ENCODE peak calls at places on chromosome 4, in nine cellular contexts. One of them, this sample, is unnamed. For H4K20me1, the result is how much of the 10 kb centered on the place peaks cover.

GRCh38 chr4:183333983-183334382 is 11.8 kb upstream of the CLDN24 start:
- DNase-seq in neural progenitor cell: no peak
- DNase-seq in HCT116: peak
- DNase-seq in PC-3: peak
- DNase-seq in GM23248: no peak
- DNase-seq in GM23338: no peak
- DNase-seq in OCI-LY7: no peak
- DNase-seq in MM.1S: no peak
- DNase-seq in SK-N-SH: no peak
- DNase-seq in this sample: peak

GRCh38 chr4:41359069-41359769 is 102.5 kb downstream of the UCHL1 start:
- DNase-seq in GM23248: no peak
- DNase-seq in OCI-LY7: no peak
- DNase-seq in MM.1S: no peak
- DNase-seq in PC-3: no peak
- DNase-seq in HCT116: no peak
- DNase-seq in neural progenitor cell: peak
- DNase-seq in GM23338: peak
- DNase-seq in SK-N-SH: peak
- DNase-seq in this sample: no peak

GRCh38 chr4:125316781-125317525 is 2.2 kb downstream of the FAT4 start:
- DNase-seq in HCT116: no peak
- DNase-seq in MM.1S: no peak
- DNase-seq in GM23338: peak
- DNase-seq in PC-3: no peak
- DNase-seq in OCI-LY7: no peak
- DNase-seq in GM23248: peak
- DNase-seq in neural progenitor cell: peak
- DNase-seq in SK-N-SH: peak
- DNase-seq in this sample: peak

GRCh38 chr4:100175853-100176252 is 14.4 kb downstream of the DDIT4L start:
- DNase-seq in GM23248: no peak
- DNase-seq in neural progenitor cell: no peak
- DNase-seq in OCI-LY7: no peak
- DNase-seq in SK-N-SH: no peak
- DNase-seq in HCT116: no peak
- DNase-seq in GM23338: no peak
- DNase-seq in PC-3: no peak
- DNase-seq in MM.1S: no peak
- DNase-seq in this sample: no peak

GRCh38 chr4:162285753-162286152 is 122.0 kb upstream of the FSTL5 start:
- DNase-seq in SK-N-SH: no peak
- DNase-seq in GM23338: no peak
- DNase-seq in HCT116: no peak
- DNase-seq in MM.1S: no peak
- DNase-seq in neural progenitor cell: no peak
- DNase-seq in OCI-LY7: no peak
- DNase-seq in GM23248: no peak
- DNase-seq in PC-3: no peak
- DNase-seq in this sample: no peak

GRCh38 chr4:142452132-142452855 is 393.8 kb downstream of the INPP4B start:
- DNase-seq in PC-3: peak
- DNase-seq in SK-N-SH: no peak
- DNase-seq in GM23338: no peak
- DNase-seq in OCI-LY7: no peak
- DNase-seq in HCT116: no peak
- DNase-seq in GM23248: peak
- DNase-seq in MM.1S: no peak
- DNase-seq in neural progenitor cell: peak
- DNase-seq in this sample: no peak

GRCh38 chr4:89303177-89303576 is 4.4 kb downstream of the GPRIN3 start:
- DNase-seq in MM.1S: peak
- DNase-seq in OCI-LY7: no peak
- DNase-seq in GM23248: no peak
- DNase-seq in PC-3: no peak
- DNase-seq in GM23338: no peak
- DNase-seq in SK-N-SH: no peak
- DNase-seq in neural progenitor cell: no peak
- DNase-seq in HCT116: no peak
- DNase-seq in this sample: no peak

GRCh38 chr4:90127706-90128345 is 632 bp downstream of the CCSER1 start:
- DNase-seq in GM23338: peak
- DNase-seq in OCI-LY7: no peak
- DNase-seq in HCT116: no peak
- DNase-seq in neural progenitor cell: peak
- DNase-seq in MM.1S: peak
- DNase-seq in PC-3: peak
- DNase-seq in SK-N-SH: peak
- DNase-seq in GM23248: peak
- DNase-seq in this sample: peak

GRCh38 chr4:154467886-154468285 is 23.7 kb downstream of the DCHS2 start:
- DNase-seq in neural progenitor cell: no peak
- DNase-seq in GM23338: no peak
- DNase-seq in SK-N-SH: no peak
- DNase-seq in HCT116: no peak
- DNase-seq in MM.1S: no peak
- DNase-seq in GM23248: peak
- DNase-seq in PC-3: peak
- DNase-seq in OCI-LY7: no peak
- DNase-seq in this sample: no peak

GRCh38 chr4:152734699-152735050 is 44.9 kb downstream of the TIGD4 start:
- DNase-seq in HCT116: no peak
- DNase-seq in OCI-LY7: no peak
- DNase-seq in PC-3: no peak
- DNase-seq in GM23248: no peak
- DNase-seq in neural progenitor cell: no peak
- DNase-seq in GM23338: no peak
- DNase-seq in MM.1S: no peak
- DNase-seq in SK-N-SH: no peak
- DNase-seq in this sample: no peak

GRCh38 chr4:152735918-152736305 is 43.6 kb downstream of the TIGD4 start:
- DNase-seq in neural progenitor cell: no peak
- DNase-seq in MM.1S: no peak
- DNase-seq in PC-3: no peak
- DNase-seq in GM23338: no peak
- DNase-seq in HCT116: no peak
- DNase-seq in GM23248: no peak
- DNase-seq in SK-N-SH: no peak
- DNase-seq in OCI-LY7: no peak
- DNase-seq in this sample: no peak

GRCh38 chr4:152734015-152734698 is 45.4 kb downstream of the TIGD4 start:
- DNase-seq in neural progenitor cell: no peak
- DNase-seq in GM23248: peak
- DNase-seq in MM.1S: peak
- DNase-seq in GM23338: peak
- DNase-seq in SK-N-SH: no peak
- DNase-seq in HCT116: no peak
- DNase-seq in PC-3: no peak
- DNase-seq in OCI-LY7: no peak
- DNase-seq in this sample: no peak

GRCh38 chr4:152738812-152739211 is 40.7 kb downstream of the TIGD4 start:
- DNase-seq in OCI-LY7: no peak
- DNase-seq in SK-N-SH: no peak
- DNase-seq in PC-3: no peak
- DNase-seq in HCT116: no peak
- DNase-seq in GM23248: peak
- DNase-seq in neural progenitor cell: no peak
- DNase-seq in MM.1S: no peak
- DNase-seq in GM23338: no peak
- DNase-seq in this sample: no peak

DNA sequence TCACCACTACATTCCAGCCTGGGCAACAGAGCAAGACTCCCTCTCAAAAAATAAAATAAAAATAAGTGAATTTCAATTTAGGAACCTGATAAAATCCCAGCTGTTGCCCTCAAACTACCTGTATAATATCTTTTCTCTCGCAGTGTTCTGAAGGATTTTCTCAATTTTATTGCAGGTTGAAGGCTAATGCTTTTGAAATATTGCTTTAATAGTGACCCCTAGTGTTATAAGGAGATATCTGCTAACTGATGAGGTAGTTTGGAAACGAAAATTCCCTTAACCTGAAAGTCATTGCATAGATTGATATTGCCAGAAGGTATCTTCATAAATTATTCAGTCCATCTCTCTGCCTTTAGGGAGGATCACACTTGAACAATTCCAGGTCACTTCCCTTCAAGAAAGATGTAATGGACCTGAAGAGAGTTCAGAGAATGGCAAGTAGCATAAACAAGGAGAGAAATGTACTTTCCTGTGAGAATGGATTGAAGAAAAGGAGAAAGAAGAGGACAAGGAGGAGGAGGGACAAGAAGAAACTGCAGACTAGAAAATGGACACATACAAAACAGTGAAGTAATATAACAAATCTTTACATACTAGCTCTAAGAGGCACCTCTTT is 44.1 kb downstream of the TIGD4 start:
- DNase-seq in PC-3: peak
- DNase-seq in GM23338: peak
- DNase-seq in MM.1S: peak
- DNase-seq in GM23248: peak
- DNase-seq in neural progenitor cell: peak
- DNase-seq in HCT116: peak
- DNase-seq in OCI-LY7: peak
- DNase-seq in SK-N-SH: peak
- DNase-seq in this sample: peak
- TF ChIP-seq EZH2phosphoT487 in PC-3: no peak
- TF ChIP-seq EZH2phosphoT487 in GM23338: no peak
- TF ChIP-seq EZH2phosphoT487 in MM.1S: no peak
- TF ChIP-seq EZH2phosphoT487 in GM23248: no peak
- TF ChIP-seq EZH2phosphoT487 in neural progenitor cell: no peak
- TF ChIP-seq EZH2phosphoT487 in HCT116: no peak
- TF ChIP-seq EZH2phosphoT487 in OCI-LY7: no peak
- TF ChIP-seq EZH2phosphoT487 in SK-N-SH: no peak
- TF ChIP-seq EZH2phosphoT487 in this sample: no peak

DNA sequence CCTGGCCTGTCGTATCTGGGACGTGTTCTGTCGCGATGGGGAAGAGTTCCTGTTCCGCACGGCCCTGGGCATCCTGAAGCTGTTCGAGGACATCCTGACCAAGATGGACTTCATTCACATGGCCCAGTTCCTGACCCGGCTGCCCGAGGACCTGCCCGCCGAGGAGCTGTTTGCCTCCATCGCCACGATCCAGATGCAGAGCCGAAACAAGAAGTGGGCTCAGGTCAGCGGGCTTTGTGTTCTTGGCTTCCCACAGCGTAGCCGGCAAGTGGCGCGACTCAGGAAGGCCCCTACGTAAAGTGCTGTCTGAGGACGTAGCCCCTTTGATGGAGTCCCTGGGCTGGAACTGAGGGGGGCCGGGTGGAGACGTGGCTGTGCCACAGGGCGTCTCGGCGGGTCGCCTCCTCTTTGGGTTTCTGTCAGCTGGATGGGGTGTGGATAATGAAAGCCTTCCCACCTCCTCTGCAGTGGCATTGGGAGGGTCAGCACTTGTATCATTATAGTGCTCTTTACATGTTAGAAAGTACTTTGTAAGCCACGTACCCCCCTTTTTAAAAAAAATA is 18.1 kb upstream of the TADA2B start:
- DNase-seq in GM23248: no peak
- DNase-seq in MM.1S: no peak
- DNase-seq in PC-3: no peak
- DNase-seq in HCT116: no peak
- DNase-seq in neural progenitor cell: no peak
- DNase-seq in GM23338: no peak
- DNase-seq in OCI-LY7: no peak
- DNase-seq in SK-N-SH: no peak
- DNase-seq in this sample: no peak
- H4K20me1 ChIP-seq in GM23248: under half
- H4K20me1 ChIP-seq in MM.1S: under half
- H4K20me1 ChIP-seq in PC-3: under half
- H4K20me1 ChIP-seq in HCT116: under half
- H4K20me1 ChIP-seq in neural progenitor cell: under half
- H4K20me1 ChIP-seq in GM23338: under half
- H4K20me1 ChIP-seq in OCI-LY7: under half
- H4K20me1 ChIP-seq in SK-N-SH: under half
- H4K20me1 ChIP-seq in this sample: under half

GRCh38 chr4:80197601-80198444 is 520 bp downstream of the PRDM8 start:
- DNase-seq in GM23338: peak
- DNase-seq in HCT116: no peak
- DNase-seq in GM23248: peak
- DNase-seq in MM.1S: no peak
- DNase-seq in OCI-LY7: no peak
- DNase-seq in SK-N-SH: peak
- DNase-seq in PC-3: no peak
- DNase-seq in neural progenitor cell: peak
- DNase-seq in this sample: no peak

GRCh38 chr4:80195441-80196139 is 1.7 kb upstream of the PRDM8 start:
- DNase-seq in GM23338: no peak
- DNase-seq in HCT116: no peak
- DNase-seq in neural progenitor cell: no peak
- DNase-seq in PC-3: no peak
- DNase-seq in MM.1S: no peak
- DNase-seq in SK-N-SH: no peak
- DNase-seq in OCI-LY7: no peak
- DNase-seq in GM23248: no peak
- DNase-seq in this sample: no peak

GRCh38 chr4:80196259-80197131 is 808 bp upstream of the PRDM8 start:
- DNase-seq in GM23338: peak
- DNase-seq in PC-3: no peak
- DNase-seq in MM.1S: no peak
- DNase-seq in HCT116: no peak
- DNase-seq in SK-N-SH: no peak
- DNase-seq in neural progenitor cell: peak
- DNase-seq in OCI-LY7: no peak
- DNase-seq in GM23248: no peak
- DNase-seq in this sample: no peak

GRCh38 chr4:80199004-80199579 is 1.8 kb downstream of the PRDM8 start:
- DNase-seq in HCT116: no peak
- DNase-seq in neural progenitor cell: no peak
- DNase-seq in GM23248: no peak
- DNase-seq in MM.1S: no peak
- DNase-seq in GM23338: no peak
- DNase-seq in OCI-LY7: no peak
- DNase-seq in PC-3: no peak
- DNase-seq in SK-N-SH: no peak
- DNase-seq in this sample: no peak

GRCh38 chr4:80197132-80197573 is at the start of gene PRDM8:
- DNase-seq in GM23248: peak
- DNase-seq in GM23338: peak
- DNase-seq in MM.1S: no peak
- DNase-seq in PC-3: no peak
- DNase-seq in HCT116: no peak
- DNase-seq in SK-N-SH: peak
- DNase-seq in neural progenitor cell: peak
- DNase-seq in OCI-LY7: no peak
- DNase-seq in this sample: no peak
- TF ChIP-seq EZH2phosphoT487 in GM23248: no peak
- TF ChIP-seq EZH2phosphoT487 in GM23338: peak
- TF ChIP-seq EZH2phosphoT487 in MM.1S: no peak
- TF ChIP-seq EZH2phosphoT487 in PC-3: no peak
- TF ChIP-seq EZH2phosphoT487 in HCT116: no peak
- TF ChIP-seq EZH2phosphoT487 in SK-N-SH: no peak
- TF ChIP-seq EZH2phosphoT487 in neural progenitor cell: peak
- TF ChIP-seq EZH2phosphoT487 in OCI-LY7: no peak
- TF ChIP-seq EZH2phosphoT487 in this sample: no peak

DNA sequence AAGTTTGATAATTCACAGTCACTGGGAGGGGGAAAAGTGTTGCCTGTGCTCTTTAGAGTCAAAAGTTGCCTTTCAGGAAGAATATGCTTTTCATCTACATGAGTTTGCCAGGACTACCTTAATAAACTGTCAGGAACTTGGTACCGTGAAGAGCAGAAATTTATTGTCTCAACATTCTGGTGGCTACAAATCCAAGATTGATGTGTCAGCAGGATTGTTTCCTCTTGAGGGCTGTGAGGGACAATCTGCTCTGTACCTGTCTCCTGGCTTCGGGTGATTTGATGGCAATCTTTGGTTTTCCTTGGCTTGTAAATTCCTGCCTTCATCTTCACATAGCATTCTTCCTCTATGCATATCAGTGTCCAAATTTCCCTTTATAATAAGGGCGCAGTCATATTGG is 277.2 kb downstream of the PDGFC start:
- DNase-seq in HCT116: no peak
- DNase-seq in OCI-LY7: no peak
- DNase-seq in GM23248: no peak
- DNase-seq in GM23338: no peak
- DNase-seq in MM.1S: no peak
- DNase-seq in PC-3: no peak
- DNase-seq in neural progenitor cell: no peak
- DNase-seq in SK-N-SH: no peak
- DNase-seq in this sample: no peak
- H4K20me1 ChIP-seq in HCT116: under half
- H4K20me1 ChIP-seq in OCI-LY7: under half
- H4K20me1 ChIP-seq in GM23248: under half
- H4K20me1 ChIP-seq in GM23338: under half
- H4K20me1 ChIP-seq in MM.1S: under half
- H4K20me1 ChIP-seq in PC-3: under half
- H4K20me1 ChIP-seq in neural progenitor cell: under half
- H4K20me1 ChIP-seq in SK-N-SH: under half
- H4K20me1 ChIP-seq in this sample: under half

This sample was measured in hepatocyte.